ENCODE peak calls at places on chromosomes 3 and 15, in six cellular contexts. F is body of pancreas, I is esophagus squamous epithelium, L is uterus, K is A549, Q is ovary. U is an unnamed sample.

GRCh38 chr3:86969500-86970189 is 21.3 kb downstream of the VGLL3 start:
- DNase-seq in F (no peak), I (no peak), L (peak; percentile 34), K (peak; percentile 75), Q (peak; percentile 31), U (no peak)

GRCh38 chr15:45449387-45449786 is 71.0 kb upstream of the GATM start:
- DNase-seq in F (no peak), I (no peak), L (no peak), K (no peak), Q (no peak), U (no peak)

GRCh38 chr15:59963322-59963721 is 40.8 kb upstream of the FOXB1 start:
- DNase-seq in F (no peak), I (no peak), L (no peak), K (no peak), Q (no peak), U (no peak)

GRCh38 chr3:171142985-171143384 is 116.5 kb upstream of the SLC2A2 start:
- DNase-seq in F (peak; percentile 76), I (no peak), L (no peak), K (no peak), Q (no peak), U (no peak)

GRCh38 chr15:42490246-42490742 is 647 bp downstream of the ZNF106 start:
- DNase-seq in F (no peak), I (no peak), L (no peak), K (no peak), Q (no peak), U (no peak)

GRCh38 chr3:196686436-196686835 is 25.6 kb downstream of the CEP19 start:
- DNase-seq in F (no peak), I (no peak), L (no peak), K (no peak), Q (no peak), U (no peak)

GRCh38 chr3:194757629-194758028 is 71.9 kb downstream of the FAM43A start:
- DNase-seq in F (no peak), I (no peak), L (peak; percentile 44), K (no peak), Q (no peak), U (no peak)

GRCh38 chr3:161263057-161263456 is 41.9 kb downstream of the NMD3 start:
- DNase-seq in F (no peak), I (no peak), L (no peak), K (no peak), Q (no peak), U (no peak)

GRCh38 chr3:53085476-53085875 is 39.6 kb upstream of the SFMBT1 start:
- DNase-seq in F (no peak), I (no peak), L (no peak), K (no peak), Q (no peak), U (no peak)

GRCh38 chr3:154252759-154253638 is 71.3 kb downstream of the DHX36 start:
- DNase-seq in F (peak; percentile 90), I (peak; percentile 2), L (peak; percentile 89), K (peak; percentile 89), Q (peak; percentile 91), U (peak; percentile 94)

GRCh38 chr3:12681586-12682371 is 17.9 kb upstream of the RAF1 start:
- DNase-seq in F (no peak), I (no peak), L (no peak), K (peak; percentile 30), Q (no peak), U (peak; percentile 43)

GRCh38 chr3:36992806-36993325 is at the start of gene EPM2AIP1:
- DNase-seq in F (no peak), I (no peak), L (no peak), K (no peak), Q (no peak), U (no peak)

GRCh38 chr3:174441588-174442316 is 417.4 kb upstream of the NAALADL2 start:
- DNase-seq in F (no peak), I (no peak), L (no peak), K (no peak), Q (no peak), U (no peak)

GRCh38 chr3:10468611-10469354 is 36.6 kb downstream of the ATP2B2 start:
- DNase-seq in F (no peak), I (no peak), L (no peak), K (no peak), Q (no peak), U (no peak)

GRCh38 chr3:46856576-46857471 is 6.4 kb downstream of the MYL3 start:
- DNase-seq in F (peak; percentile 5), I (no peak), L (peak; percentile 8), K (no peak), Q (no peak), U (no peak)

GRCh38 chr3:21477896-21478295 is 273.1 kb downstream of the ZNF385D start:
- DNase-seq in F (no peak), I (no peak), L (no peak), K (no peak), Q (no peak), U (no peak)

GRCh38 chr3:94004301-94004910 is 24.0 kb downstream of the STX19 start:
- DNase-seq in F (no peak), I (no peak), L (no peak), K (peak; percentile 62), Q (no peak), U (no peak)

GRCh38 chr3:106333911-106334618 is 465.3 kb upstream of the CBLB start:
- DNase-seq in F (no peak), I (no peak), L (no peak), K (no peak), Q (no peak), U (no peak)

GRCh38 chr15:31136016-31136415 is 34.5 kb upstream of the TRPM1 start:
- DNase-seq in F (no peak), I (no peak), L (no peak), K (peak; percentile 57), Q (no peak), U (no peak)

GRCh38 chr15:58065011-58065444 is 483 bp downstream of the ALDH1A2 start:
- DNase-seq in F (peak; percentile 14), I (no peak), L (peak; percentile 44), K (no peak), Q (peak; percentile 46), U (no peak)

GRCh38 chr3:163490119-163490518 is 1588.2 kb downstream of the SI start:
- DNase-seq in F (peak; percentile 49), I (no peak), L (no peak), K (peak; percentile 67), Q (no peak), U (no peak)

GRCh38 chr3:159732172-159733111 is 256.2 kb upstream of the IL12A start:
- DNase-seq in F (no peak), I (no peak), L (no peak), K (peak; percentile 64), Q (no peak), U (no peak)

GRCh38 chr3:130835483-130835882 is 58.4 kb upstream of the ATP2C1 start:
- DNase-seq in F (no peak), I (no peak), L (no peak), K (no peak), Q (no peak), U (no peak)

GRCh38 chr3:150385296-150386242 is 22.5 kb upstream of the TSC22D2 start:
- DNase-seq in F (no peak), I (no peak), L (no peak), K (no peak), Q (no peak), U (no peak)

DNA sequence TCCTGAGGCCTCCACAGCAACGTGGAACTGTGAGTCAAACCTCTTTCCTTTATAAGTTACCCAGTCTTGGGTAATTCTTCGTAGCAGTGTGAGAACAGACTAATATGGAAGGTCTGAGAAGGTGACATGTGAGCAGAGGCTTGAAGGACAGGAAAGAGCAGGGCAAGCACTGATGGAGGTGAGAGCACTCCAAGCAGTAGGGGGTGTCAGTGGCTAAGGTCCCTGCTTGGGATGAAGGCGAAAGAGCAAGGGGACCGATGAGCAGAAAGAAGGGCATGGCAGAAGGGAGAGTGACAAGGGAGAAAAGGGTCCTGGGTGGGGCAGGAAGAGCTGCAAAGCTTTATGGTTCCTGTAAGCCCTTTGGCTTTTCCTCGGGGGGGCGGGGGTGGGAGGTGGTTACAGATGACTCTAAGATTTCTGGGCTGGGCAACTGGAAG is 3.5 kb downstream of the EIF4E3 start:
- DNase-seq in F (no peak), I (no peak), L (no peak), K (no peak), Q (no peak), U (no peak)
- H3K27ac ChIP-seq in F (no peak overlapping the region), I (no peak overlapping the region), L (no peak overlapping the region), K (no peak overlapping the region), Q (no peak overlapping the region), U (no peak overlapping the region)

DNA sequence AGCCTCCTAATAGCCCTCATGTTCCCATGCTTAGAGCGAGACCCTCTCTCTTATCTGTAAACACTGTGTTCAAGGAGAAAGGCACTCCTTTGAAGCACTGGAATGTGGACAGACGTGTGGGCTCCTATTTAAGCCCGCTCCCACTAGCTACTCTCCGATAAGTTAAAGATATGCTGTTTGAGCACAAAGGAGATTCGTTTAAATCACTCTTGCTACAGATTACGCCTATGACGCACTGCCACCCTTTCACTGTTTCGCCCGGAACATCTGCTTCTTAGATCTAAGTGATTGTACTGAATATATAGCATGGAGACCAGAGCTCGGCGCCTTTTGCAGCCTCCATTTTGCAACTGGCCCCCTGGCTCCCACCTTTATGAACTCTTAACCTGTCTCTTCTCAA is 57.8 kb upstream of the FAM3D start:
- DNase-seq in F (no peak), I (no peak), L (no peak), K (no peak), Q (no peak), U (no peak)
- TF ChIP-seq CTCF in F (no peak), I (no peak), L (no peak), K (no peak), Q (no peak), U (no peak)

GRCh38 chr15:90954712-90955671 is at the start of gene RCCD1:
- DNase-seq in F (peak; percentile 96), I (peak; percentile 64), L (peak; percentile 94), K (peak; percentile 98), Q (peak; percentile 93), U (peak; percentile 92)
- TF ChIP-seq POLR2A in F (peak; percentile 79), I (peak; percentile 53), L (peak; percentile 63), K (peak; percentile 88), Q (peak; percentile 56), U (no peak)

GRCh38 chr3:102629943-102630342 is 195.1 kb downstream of the ZPLD1 start:
- DNase-seq in F (no peak), I (no peak), L (no peak), K (no peak), Q (no peak), U (no peak)
- H3K27ac ChIP-seq in F (no peak overlapping the region), I (no peak overlapping the region), L (no peak overlapping the region), K (no peak overlapping the region), Q (no peak overlapping the region), U (no peak overlapping the region)

DNA sequence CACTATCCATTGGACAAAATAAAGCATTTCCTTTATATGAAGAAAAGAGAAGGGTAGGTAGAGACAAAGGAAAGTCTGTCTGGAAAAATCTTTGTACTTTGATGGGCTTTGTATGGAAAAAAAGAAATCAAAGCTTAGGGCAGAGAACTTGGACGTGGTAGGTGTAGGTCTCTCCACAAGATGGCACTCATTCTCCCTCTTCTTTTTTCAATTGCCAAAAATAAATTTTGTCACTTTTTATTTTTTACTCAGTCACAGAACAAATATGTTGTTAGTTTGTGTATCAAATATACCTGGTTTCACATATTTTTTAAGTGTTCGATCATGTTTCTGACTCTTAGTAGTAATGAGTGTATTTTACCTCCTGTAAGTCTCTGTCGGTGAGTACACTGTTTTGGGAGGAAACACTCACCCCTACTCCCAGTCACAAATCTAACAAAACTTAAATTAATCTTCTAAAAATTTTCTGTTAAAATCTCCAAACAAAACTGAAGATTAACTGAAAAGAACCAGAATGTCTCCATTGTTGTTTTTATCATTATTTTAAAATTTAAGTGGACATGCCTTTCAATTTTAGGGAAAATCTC is 415.8 kb upstream of the GOLIM4 start:
- DNase-seq in F (no peak), I (no peak), L (no peak), K (peak; percentile 0), Q (no peak), U (no peak)
- TF ChIP-seq CTCF in F (peak; percentile 37), I (no peak), L (no peak), K (peak; percentile 30), Q (no peak), U (no peak)